ENCODE peak calls at places on chromosomes 5 and 9, in seven cellular contexts. G is endothelial cell of umbilical vein, Q is transverse colon, H is stomach, N is K562, M is SK-N-SH, K is HCT116. T is an unnamed sample.
A peak's percentile ranks its signal among the peaks of the same experiment; 100 is the strongest.

GRCh38 chr9:134891016-134891589 is 10.5 kb downstream of the FCN2 start:
- DNase-seq in G (no peak), Q (no peak), H (peak; percentile 16), N (no peak), M (no peak), K (no peak), T (peak; percentile 91)

GRCh38 chr5:73093943-73094342 is 26.4 kb upstream of the TMEM171 start:
- DNase-seq in G (peak; percentile 8), Q (no peak), H (no peak), N (no peak), M (no peak), K (peak; percentile 59), T (no peak)

GRCh38 chr5:126852916-126853315 is 76.0 kb downstream of the LMNB1 start:
- DNase-seq in G (peak; percentile 25), Q (no peak), H (no peak), N (no peak), M (no peak), K (no peak), T (peak; percentile 86)

GRCh38 chr9:69012690-69013403 is 1.1 kb downstream of the PRKACG start:
- DNase-seq in G (no peak), Q (no peak), H (no peak), N (no peak), M (no peak), K (no peak), T (no peak)

GRCh38 chr5:1515921-1516571 is 7.7 kb downstream of the LPCAT1 start:
- DNase-seq in G (no peak), Q (peak; percentile 5), H (peak; percentile 17), N (no peak), M (no peak), K (peak; percentile 92), T (no peak)

GRCh38 chr5:145509336-145510150 is 325.6 kb downstream of the PRELID2 start:
- DNase-seq in G (no peak), Q (no peak), H (no peak), N (no peak), M (no peak), K (no peak), T (no peak)

GRCh38 chr9:112945620-112946208 is 55.0 kb upstream of the SLC46A2 start:
- DNase-seq in G (no peak), Q (peak; percentile 10), H (no peak), N (peak; percentile 20), M (peak; percentile 36), K (no peak), T (no peak)

GRCh38 chr5:57841671-57842375 is 359.2 kb upstream of the ACTBL2 start:
- DNase-seq in G (peak; percentile 96), Q (no peak), H (no peak), N (no peak), M (no peak), K (peak; percentile 65), T (no peak)

GRCh38 chr9:2662496-2662895 is 40.9 kb downstream of the VLDLR start:
- DNase-seq in G (no peak), Q (no peak), H (peak; percentile 26), N (no peak), M (peak; percentile 13), K (no peak), T (no peak)

GRCh38 chr5:3023678-3024077 is 272.2 kb upstream of the IRX2 start:
- DNase-seq in G (no peak), Q (no peak), H (no peak), N (no peak), M (no peak), K (no peak), T (no peak)

GRCh38 chr9:77495834-77496671 is 152.1 kb downstream of the GNA14 start:
- DNase-seq in G (peak; percentile 43), Q (no peak), H (no peak), N (no peak), M (peak; percentile 17), K (no peak), T (no peak)

DNA sequence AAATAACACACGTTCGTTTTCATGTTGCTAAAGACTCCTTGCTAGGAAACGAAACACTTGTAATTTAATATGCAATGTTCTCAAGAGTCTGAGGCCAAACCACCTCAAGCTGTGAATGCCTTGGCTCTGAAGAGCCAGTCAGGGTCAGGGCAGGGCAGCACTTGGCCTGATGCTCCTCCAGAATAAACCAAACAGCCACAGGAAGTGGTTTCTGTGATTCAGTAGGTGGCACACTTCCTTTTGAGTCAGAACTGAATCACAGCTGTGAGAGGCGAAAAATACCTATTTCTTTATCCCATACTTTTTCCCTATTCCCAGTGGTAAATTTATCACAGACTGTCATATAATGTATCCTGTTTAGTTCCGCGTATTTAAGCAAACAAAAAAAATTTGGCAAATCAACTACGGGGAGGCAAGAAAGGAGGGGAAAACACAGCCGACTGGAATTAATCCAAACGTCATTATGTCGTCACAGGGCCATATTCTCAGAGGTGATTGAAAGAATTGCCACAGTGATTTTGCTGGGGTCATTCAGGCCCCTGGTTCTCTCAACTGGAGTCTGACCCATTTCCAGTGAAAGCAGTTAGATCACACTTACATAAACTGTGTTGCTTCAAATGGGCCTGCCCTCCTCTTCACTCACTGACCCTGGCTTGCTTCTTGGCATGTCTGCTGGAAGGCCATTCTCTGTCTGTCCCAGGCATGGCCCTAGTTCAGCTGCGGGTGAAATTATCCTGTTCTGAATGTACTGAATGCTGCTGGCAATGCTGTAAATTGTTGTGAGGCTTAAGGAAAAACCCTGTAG is 71.2 kb downstream of the ARRDC3 start:
- DNase-seq in G (peak; percentile 97), Q (peak; percentile 61), H (peak; percentile 50), N (no peak), M (peak; percentile 27), K (peak; percentile 91), T (peak; percentile 95)
- TF ChIP-seq POLR2AphosphoS5 in G (peak; percentile 97), Q (peak; percentile 79), H (peak; percentile 88), N (no peak), M (peak; percentile 90), K (peak; percentile 80), T (peak; percentile 82)

DNA sequence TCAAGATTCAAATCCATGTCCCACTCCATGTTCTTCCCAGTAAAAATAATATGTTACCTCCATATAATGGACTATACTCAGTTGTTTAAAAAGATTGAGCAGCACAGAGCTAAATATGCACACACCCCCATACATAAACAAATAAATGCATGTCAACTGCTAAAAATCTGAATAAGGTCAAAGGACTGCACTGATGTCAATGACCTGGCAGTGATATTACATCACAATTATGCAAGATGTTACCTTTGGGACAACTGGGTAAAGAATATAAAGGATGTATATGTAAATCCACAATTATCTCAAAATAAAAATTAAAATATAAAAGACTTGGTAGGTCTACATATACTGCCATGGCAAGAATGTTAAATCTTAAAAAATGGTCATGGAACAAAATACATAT is 57.9 kb downstream of the CDK5RAP2 start:
- DNase-seq in G (no peak), Q (no peak), H (no peak), N (no peak), M (no peak), K (no peak), T (no peak)
- H3K4me3 ChIP-seq in G (no peak overlapping the region), Q (no peak overlapping the region), H (no peak overlapping the region), N (no peak overlapping the region), M (no peak overlapping the region), K (no peak overlapping the region), T (no peak overlapping the region)

GRCh38 chr5:177367981-177368960 is 10.5 kb downstream of the RGS14 start:
- DNase-seq in G (no peak), Q (no peak), H (peak; percentile 48), N (no peak), M (no peak), K (no peak), T (no peak)
- H3K27ac ChIP-seq in G (no peak overlapping the region), Q (no peak overlapping the region), H (no peak overlapping the region), N (peak overlapping the region; percentile 94), M (no peak overlapping the region), K (no peak overlapping the region), T (peak overlapping the region; percentile 95)

GRCh38 chr9:124661184-124661755 is 109.8 kb downstream of the NR6A1 start:
- DNase-seq in G (peak; percentile 17), Q (no peak), H (no peak), N (no peak), M (no peak), K (no peak), T (no peak)

GRCh38 chr9:124659099-124659659 is 111.9 kb downstream of the NR6A1 start:
- DNase-seq in G (peak; percentile 89), Q (peak; percentile 66), H (peak; percentile 53), N (peak; percentile 81), M (peak; percentile 71), K (no peak), T (peak; percentile 93)

GRCh38 chr9:124657526-124657925 is 113.6 kb downstream of the NR6A1 start:
- DNase-seq in G (no peak), Q (no peak), H (no peak), N (no peak), M (no peak), K (no peak), T (no peak)

GRCh38 chr9:124660341-124660801 is 110.7 kb downstream of the NR6A1 start:
- DNase-seq in G (peak; percentile 87), Q (peak; percentile 11), H (no peak), N (no peak), M (peak; percentile 22), K (no peak), T (no peak)

DNA sequence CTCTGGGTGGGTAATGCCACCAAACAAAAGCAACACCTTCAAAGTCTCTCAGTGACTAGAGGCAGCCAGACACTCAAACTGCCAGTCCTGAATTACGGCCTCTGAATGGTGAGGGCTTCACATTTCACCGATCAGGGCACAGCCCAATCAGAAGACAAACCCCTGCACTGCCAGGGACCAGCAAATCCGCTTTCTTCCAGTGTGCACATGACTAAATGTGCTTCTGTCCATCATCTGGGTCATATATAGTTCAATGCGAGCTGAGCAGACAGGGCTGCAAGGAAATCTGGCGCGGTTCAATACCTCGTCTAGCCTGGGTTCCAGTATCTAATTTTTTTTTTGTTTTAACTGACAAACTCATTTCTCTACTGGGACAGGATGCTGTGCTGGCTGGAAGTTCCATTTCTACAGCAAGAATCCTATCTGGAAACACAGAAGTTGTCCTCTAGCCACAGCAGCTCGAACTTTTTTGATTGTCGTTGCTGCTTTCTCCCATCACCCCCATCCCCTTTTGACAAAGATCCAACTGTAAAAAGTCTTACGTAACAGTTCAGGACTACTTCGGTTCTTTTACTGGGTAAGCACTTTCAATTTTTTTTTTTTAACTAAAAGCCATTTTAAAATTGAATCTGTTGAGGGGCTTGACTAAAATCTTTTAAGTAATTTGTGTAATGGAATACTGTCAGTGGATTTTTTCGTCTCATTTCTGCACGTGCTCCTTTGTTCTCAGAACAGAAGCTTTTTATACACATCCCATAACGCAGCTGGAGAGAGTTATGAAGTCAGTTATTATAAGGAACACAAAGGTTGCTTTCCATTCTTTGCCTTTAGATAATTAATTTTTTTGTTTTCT is 112.7 kb downstream of the NR6A1 start:
- DNase-seq in G (peak; percentile 95), Q (peak; percentile 62), H (peak; percentile 59), N (peak; percentile 23), M (peak; percentile 76), K (peak; percentile 93), T (no peak)
- TF ChIP-seq POLR2AphosphoS5 in G (peak; percentile 97), Q (peak; percentile 66), H (peak; percentile 76), N (peak; percentile 79), M (peak; percentile 99), K (peak; percentile 86), T (peak; percentile 62)

DNA sequence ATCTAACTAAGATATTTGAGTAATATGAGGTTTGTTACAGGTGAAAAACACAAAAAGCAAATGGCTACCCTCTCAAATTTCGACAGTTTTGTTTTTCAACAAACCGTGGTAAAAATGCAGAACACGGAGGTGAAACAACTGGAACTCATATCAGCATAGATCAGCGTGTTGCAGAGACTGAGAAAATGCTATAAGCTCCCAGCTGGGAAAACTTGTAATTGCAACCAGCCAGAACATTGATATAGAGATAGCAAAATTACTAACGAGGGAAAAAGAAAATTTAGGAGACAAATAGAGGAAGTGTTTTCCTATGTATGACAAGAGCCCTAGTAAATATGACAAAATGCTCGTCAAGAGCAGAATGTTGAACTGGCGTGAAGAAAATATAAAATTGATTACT is 1989.9 kb downstream of the EFNA5 start:
- DNase-seq in G (no peak), Q (no peak), H (no peak), N (no peak), M (peak; percentile 1), K (no peak), T (no peak)
- H3K4me3 ChIP-seq in G (no peak overlapping the region), Q (no peak overlapping the region), H (no peak overlapping the region), N (no peak overlapping the region), M (no peak overlapping the region), K (no peak overlapping the region), T (no peak overlapping the region)